ENCODE peak calls at places on chromosomes 5 and 9, in seven cellular contexts. F is IMR-90, Q is neuronal stem cell, A is H1, O is mesendoderm, E is H9, D is trophoblast cell. V is an unnamed sample.

GRCh38 chr9:37914701-37915358 is 10.9 kb upstream of the SLC25A51 start:
- DNase-seq in F (no peak), Q (no peak), A (no peak), O (no peak), E (no peak), D (no peak), V (no peak)

GRCh38 chr9:89226076-89226475 is 47.5 kb upstream of the SHC3 start:
- DNase-seq in F (peak; percentile 51), Q (peak; percentile 79), A (peak; percentile 72), O (peak; percentile 95), E (peak; percentile 87), D (no peak), V (peak; percentile 34)

GRCh38 chr9:28155671-28156070 is 582.4 kb upstream of the C9orf72 start:
- DNase-seq in F (no peak), Q (no peak), A (no peak), O (no peak), E (no peak), D (no peak), V (peak; percentile 58)

GRCh38 chr9:127519301-127520166 is 68.2 kb downstream of the LRSAM1 start:
- DNase-seq in F (peak; percentile 98), Q (no peak), A (no peak), O (peak; percentile 80), E (peak; percentile 68), D (peak; percentile 54), V (peak; percentile 99)

GRCh38 chr9:89887286-89887685 is 282.5 kb downstream of the GADD45G start:
- DNase-seq in F (no peak), Q (no peak), A (no peak), O (no peak), E (peak; percentile 6), D (no peak), V (no peak)

GRCh38 chr9:124821247-124821623 is 32.0 kb upstream of the WDR38 start:
- DNase-seq in F (no peak), Q (no peak), A (no peak), O (no peak), E (no peak), D (no peak), V (no peak)

GRCh38 chr5:171953860-171954701 is 52.4 kb downstream of the FBXW11 start:
- DNase-seq in F (peak; percentile 85), Q (no peak), A (no peak), O (peak; percentile 91), E (no peak), D (peak; percentile 42), V (peak; percentile 42)

GRCh38 chr9:127022913-127023665 is 99.3 kb downstream of the ANGPTL2 start:
- DNase-seq in F (no peak), Q (no peak), A (no peak), O (no peak), E (no peak), D (no peak), V (no peak)

GRCh38 chr9:121760571-121760970 is 109.1 kb downstream of the DAB2IP start:
- DNase-seq in F (no peak), Q (no peak), A (no peak), O (no peak), E (no peak), D (no peak), V (no peak)

GRCh38 chr5:172932313-172933017 is 26.8 kb upstream of the RPL26L1 start:
- DNase-seq in F (peak; percentile 78), Q (peak; percentile 48), A (peak; percentile 84), O (peak; percentile 57), E (peak; percentile 73), D (peak; percentile 54), V (peak; percentile 67)

GRCh38 chr9:2610985-2611384 is 10.6 kb upstream of the VLDLR start:
- DNase-seq in F (peak; percentile 41), Q (no peak), A (no peak), O (peak; percentile 91), E (no peak), D (peak; percentile 44), V (no peak)

DNA sequence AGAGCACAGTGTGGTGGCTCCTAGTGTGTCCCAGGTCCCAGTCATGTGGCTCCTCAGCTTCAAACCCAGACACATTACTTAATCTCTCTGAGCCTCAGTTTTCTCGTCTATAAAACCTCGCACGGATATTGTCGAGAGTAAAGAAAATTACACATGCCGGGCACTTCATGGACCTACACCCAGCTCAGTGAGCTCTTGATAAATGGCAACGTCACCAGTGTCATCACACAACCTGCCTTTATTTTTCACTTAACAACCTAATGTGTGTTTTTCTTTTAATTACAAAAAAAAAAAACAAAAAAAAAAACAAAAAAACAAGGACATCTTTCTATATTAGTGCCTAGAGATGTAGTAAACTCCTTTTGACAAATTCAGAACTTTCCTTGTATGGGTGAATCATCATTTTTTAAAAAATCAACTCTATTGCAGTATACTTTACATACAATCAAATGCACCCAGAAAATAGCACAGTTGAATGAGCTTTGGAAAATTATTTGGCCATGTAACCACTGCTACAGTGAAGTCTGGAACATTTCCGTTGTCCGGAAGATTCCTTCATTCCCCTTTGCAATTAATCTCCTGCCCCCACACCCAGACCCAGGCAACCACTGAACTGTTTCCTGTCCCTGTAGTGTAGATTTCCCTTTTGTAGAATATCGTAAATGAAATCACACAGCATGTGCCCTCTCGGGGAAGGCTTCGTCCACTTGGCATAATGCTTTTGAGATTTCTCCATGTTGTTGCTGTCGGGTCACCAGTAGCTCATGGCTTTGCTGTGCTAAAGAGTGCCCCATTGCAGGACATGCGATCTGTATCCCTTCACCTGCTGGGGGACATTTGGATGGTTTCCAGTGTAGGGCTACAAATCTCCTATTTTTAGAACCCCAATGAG is 100.4 kb upstream of the LARP1 start:
- DNase-seq in F (no peak), Q (no peak), A (no peak), O (no peak), E (no peak), D (no peak), V (peak; percentile 43)
- H3K9ac ChIP-seq in F (peak overlapping the region; percentile 34), Q (no peak overlapping the region), A (no peak overlapping the region), O (no peak overlapping the region), E (no peak overlapping the region), D (no peak overlapping the region), V (peak overlapping the region; percentile 88)

DNA sequence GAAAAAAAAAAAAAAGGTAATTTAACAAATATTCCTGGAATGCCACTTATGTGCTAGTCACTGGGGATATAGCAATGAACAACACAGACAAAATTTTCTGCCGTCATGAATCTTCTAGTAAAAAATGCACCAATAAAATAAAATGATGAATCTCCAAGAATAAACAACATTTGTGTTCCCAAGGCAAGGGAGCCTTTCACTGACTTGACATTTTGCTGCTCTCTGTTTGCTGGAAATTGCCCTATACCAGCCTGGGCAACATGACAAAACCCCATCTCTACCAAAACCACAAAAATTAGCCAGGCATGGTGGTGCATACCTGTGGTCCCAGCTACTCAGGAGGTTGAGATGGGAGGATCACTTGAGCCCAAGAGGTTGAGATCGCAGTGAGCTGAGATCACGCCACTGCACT is 64.5 kb upstream of the ERBIN start:
- DNase-seq in F (peak; percentile 92), Q (no peak), A (no peak), O (peak; percentile 57), E (no peak), D (peak; percentile 74), V (peak; percentile 91)
- H3K18ac ChIP-seq in F (peak overlapping the region; percentile 25), Q (no peak overlapping the region), A (no peak overlapping the region), O (no peak overlapping the region), E (no peak overlapping the region), D (no peak overlapping the region), V (no peak overlapping the region)

GRCh38 chr5:135483254-135483653 is 31.1 kb upstream of the TIFAB start:
- DNase-seq in F (no peak), Q (no peak), A (no peak), O (no peak), E (no peak), D (no peak), V (no peak)

GRCh38 chr5:135478938-135479337 is 26.8 kb upstream of the TIFAB start:
- DNase-seq in F (no peak), Q (no peak), A (no peak), O (peak; percentile 86), E (no peak), D (no peak), V (no peak)

GRCh38 chr5:135481908-135482307 is 29.8 kb upstream of the TIFAB start:
- DNase-seq in F (no peak), Q (no peak), A (no peak), O (no peak), E (no peak), D (no peak), V (no peak)

GRCh38 chr5:135482383-135482933 is 30.3 kb upstream of the TIFAB start:
- DNase-seq in F (no peak), Q (no peak), A (no peak), O (no peak), E (no peak), D (no peak), V (no peak)

GRCh38 chr5:135481387-135481786 is 29.2 kb upstream of the TIFAB start:
- DNase-seq in F (no peak), Q (no peak), A (no peak), O (no peak), E (no peak), D (no peak), V (no peak)
- H3K9ac ChIP-seq in F (no peak overlapping the region), Q (peak overlapping the region; percentile 36), A (no peak overlapping the region), O (no peak overlapping the region), E (no peak overlapping the region), D (no peak overlapping the region), V (no peak overlapping the region)

DNA sequence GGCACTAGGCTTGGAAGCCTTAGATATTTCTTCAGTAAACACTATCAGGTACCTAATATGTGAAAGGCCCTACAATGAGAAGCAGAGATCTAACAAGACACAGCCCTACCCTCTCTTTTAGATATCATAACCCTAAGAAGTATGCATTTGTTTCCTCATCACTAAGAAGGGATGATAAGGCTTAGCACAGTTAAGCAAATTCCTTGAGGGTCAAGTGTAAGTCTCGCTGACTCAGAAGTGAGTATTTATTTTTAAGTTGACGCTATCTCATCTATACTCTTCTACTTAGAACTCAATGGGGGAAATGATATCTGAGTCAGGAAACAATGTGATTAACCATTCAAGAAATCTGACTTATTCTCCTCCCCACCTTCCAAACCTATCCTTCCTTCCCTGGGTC is 149.8 kb downstream of the ESM1 start:
- DNase-seq in F (peak; percentile 90), Q (no peak), A (no peak), O (no peak), E (no peak), D (no peak), V (peak; percentile 76)
- H3K18ac ChIP-seq in F (peak overlapping the region; percentile 100), Q (no peak overlapping the region), A (no peak overlapping the region), O (no peak overlapping the region), E (no peak overlapping the region), D (no peak overlapping the region), V (peak overlapping the region; percentile 76)

GRCh38 chr5:83721878-83722779 is 1.5 kb upstream of the HAPLN1 start:
- DNase-seq in F (peak; percentile 63), Q (peak; percentile 69), A (peak; percentile 85), O (peak; percentile 93), E (peak; percentile 86), D (peak; percentile 5), V (peak; percentile 76)

GRCh38 chr5:83715316-83716060 is 5.2 kb downstream of the HAPLN1 start:
- DNase-seq in F (no peak), Q (no peak), A (no peak), O (peak; percentile 44), E (no peak), D (no peak), V (no peak)

GRCh38 chr5:83720805-83721431 is at the start of gene HAPLN1:
- DNase-seq in F (no peak), Q (peak; percentile 27), A (peak; percentile 64), O (peak; percentile 88), E (peak; percentile 57), D (no peak), V (peak; percentile 65)

GRCh38 chr5:83718195-83718825 is 2.3 kb downstream of the HAPLN1 start:
- DNase-seq in F (peak; percentile 73), Q (peak; percentile 57), A (no peak), O (peak; percentile 84), E (peak; percentile 50), D (peak; percentile 12), V (peak; percentile 80)

GRCh38 chr5:83718936-83719495 is 1.6 kb downstream of the HAPLN1 start:
- DNase-seq in F (no peak), Q (no peak), A (no peak), O (peak; percentile 70), E (no peak), D (no peak), V (peak; percentile 34)
- H3K9ac ChIP-seq in F (no peak overlapping the region), Q (no peak overlapping the region), A (no peak overlapping the region), O (no peak overlapping the region), E (no peak overlapping the region), D (no peak overlapping the region), V (no peak overlapping the region)

V was measured in mesenchymal stem cell.